ENCODE peak calls at places on chromosomes 4 and X, in nine cellular contexts. One of them, this sample, is unnamed. For H3K27me3, the result is how much of the 10 kb centered on the place peaks cover.

GRCh38 chr4:7068883-7069282 is 1.0 kb upstream of the GRPEL1 start:
- DNase-seq in bronchial epithelial cell: no peak
- DNase-seq in thoracic aorta: no peak
- DNase-seq in IMR-90: no peak
- DNase-seq in neuronal stem cell: no peak
- DNase-seq in cardiac muscle cell: no peak
- DNase-seq in colonic mucosa: no peak
- DNase-seq in HepG2: no peak
- DNase-seq in brain microvascular endothelial cell: no peak
- DNase-seq in this sample: no peak

GRCh38 chr4:111630705-111631104 is 514.5 kb upstream of the FAM241A start:
- DNase-seq in bronchial epithelial cell: peak
- DNase-seq in thoracic aorta: no peak
- DNase-seq in IMR-90: peak
- DNase-seq in neuronal stem cell: no peak
- DNase-seq in cardiac muscle cell: peak
- DNase-seq in colonic mucosa: no peak
- DNase-seq in HepG2: peak
- DNase-seq in brain microvascular endothelial cell: no peak
- DNase-seq in this sample: no peak

GRCh38 chr4:20084488-20084887 is 167.2 kb upstream of the SLIT2 start:
- DNase-seq in bronchial epithelial cell: no peak
- DNase-seq in thoracic aorta: no peak
- DNase-seq in IMR-90: no peak
- DNase-seq in neuronal stem cell: no peak
- DNase-seq in cardiac muscle cell: no peak
- DNase-seq in colonic mucosa: no peak
- DNase-seq in HepG2: no peak
- DNase-seq in brain microvascular endothelial cell: no peak
- DNase-seq in this sample: no peak

GRCh38 chr4:147388016-147388415 is 92.9 kb upstream of the EDNRA start:
- DNase-seq in bronchial epithelial cell: peak
- DNase-seq in thoracic aorta: no peak
- DNase-seq in IMR-90: peak
- DNase-seq in neuronal stem cell: no peak
- DNase-seq in cardiac muscle cell: no peak
- DNase-seq in colonic mucosa: no peak
- DNase-seq in HepG2: no peak
- DNase-seq in brain microvascular endothelial cell: no peak
- DNase-seq in this sample: no peak

GRCh38 chr4:109730294-109731051 is 603 bp upstream of the PLA2G12A start:
- DNase-seq in bronchial epithelial cell: peak
- DNase-seq in thoracic aorta: peak
- DNase-seq in IMR-90: peak
- DNase-seq in neuronal stem cell: peak
- DNase-seq in cardiac muscle cell: peak
- DNase-seq in colonic mucosa: peak
- DNase-seq in HepG2: no peak
- DNase-seq in brain microvascular endothelial cell: peak
- DNase-seq in this sample: no peak

GRCh38 chrX:105191878-105192277 is 28.6 kb downstream of the TEX13A start:
- DNase-seq in bronchial epithelial cell: peak
- DNase-seq in thoracic aorta: no peak
- DNase-seq in IMR-90: no peak
- DNase-seq in neuronal stem cell: no peak
- DNase-seq in cardiac muscle cell: peak
- DNase-seq in colonic mucosa: no peak
- DNase-seq in HepG2: no peak
- DNase-seq in brain microvascular endothelial cell: peak
- DNase-seq in this sample: no peak

GRCh38 chr4:20288846-20289512 is 37.3 kb downstream of the SLIT2 start:
- DNase-seq in bronchial epithelial cell: peak
- DNase-seq in thoracic aorta: no peak
- DNase-seq in IMR-90: peak
- DNase-seq in neuronal stem cell: no peak
- DNase-seq in cardiac muscle cell: peak
- DNase-seq in colonic mucosa: no peak
- DNase-seq in HepG2: no peak
- DNase-seq in brain microvascular endothelial cell: no peak
- DNase-seq in this sample: no peak

GRCh38 chr4:93313207-93313606 is 515.3 kb upstream of the ATOH1 start:
- DNase-seq in bronchial epithelial cell: peak
- DNase-seq in thoracic aorta: no peak
- DNase-seq in IMR-90: peak
- DNase-seq in neuronal stem cell: no peak
- DNase-seq in cardiac muscle cell: peak
- DNase-seq in colonic mucosa: no peak
- DNase-seq in HepG2: no peak
- DNase-seq in brain microvascular endothelial cell: no peak
- DNase-seq in this sample: no peak

GRCh38 chr4:4364486-4365208 is 22.3 kb upstream of the NSG1 start:
- DNase-seq in bronchial epithelial cell: no peak
- DNase-seq in thoracic aorta: no peak
- DNase-seq in IMR-90: no peak
- DNase-seq in neuronal stem cell: no peak
- DNase-seq in cardiac muscle cell: no peak
- DNase-seq in colonic mucosa: no peak
- DNase-seq in HepG2: no peak
- DNase-seq in brain microvascular endothelial cell: no peak
- DNase-seq in this sample: no peak

GRCh38 chr4:151150821-151151580 is 51.6 kb downstream of the RPS3A start:
- DNase-seq in bronchial epithelial cell: no peak
- DNase-seq in thoracic aorta: no peak
- DNase-seq in IMR-90: no peak
- DNase-seq in neuronal stem cell: no peak
- DNase-seq in cardiac muscle cell: no peak
- DNase-seq in colonic mucosa: no peak
- DNase-seq in HepG2: no peak
- DNase-seq in brain microvascular endothelial cell: no peak
- DNase-seq in this sample: no peak

GRCh38 chrX:78886550-78886949 is 58.6 kb upstream of the P2RY10 start:
- DNase-seq in bronchial epithelial cell: peak
- DNase-seq in thoracic aorta: no peak
- DNase-seq in IMR-90: no peak
- DNase-seq in neuronal stem cell: peak
- DNase-seq in cardiac muscle cell: peak
- DNase-seq in colonic mucosa: no peak
- DNase-seq in HepG2: no peak
- DNase-seq in brain microvascular endothelial cell: no peak
- DNase-seq in this sample: peak

GRCh38 chr4:41281038-41281634 is 24.4 kb downstream of the UCHL1 start:
- DNase-seq in bronchial epithelial cell: peak
- DNase-seq in thoracic aorta: peak
- DNase-seq in IMR-90: peak
- DNase-seq in neuronal stem cell: peak
- DNase-seq in cardiac muscle cell: peak
- DNase-seq in colonic mucosa: peak
- DNase-seq in HepG2: peak
- DNase-seq in brain microvascular endothelial cell: peak
- DNase-seq in this sample: peak

GRCh38 chr4:5710065-5710961 is 688 bp upstream of the EVC start:
- DNase-seq in bronchial epithelial cell: peak
- DNase-seq in thoracic aorta: no peak
- DNase-seq in IMR-90: peak
- DNase-seq in neuronal stem cell: peak
- DNase-seq in cardiac muscle cell: peak
- DNase-seq in colonic mucosa: no peak
- DNase-seq in HepG2: peak
- DNase-seq in brain microvascular endothelial cell: peak
- DNase-seq in this sample: no peak

DNA sequence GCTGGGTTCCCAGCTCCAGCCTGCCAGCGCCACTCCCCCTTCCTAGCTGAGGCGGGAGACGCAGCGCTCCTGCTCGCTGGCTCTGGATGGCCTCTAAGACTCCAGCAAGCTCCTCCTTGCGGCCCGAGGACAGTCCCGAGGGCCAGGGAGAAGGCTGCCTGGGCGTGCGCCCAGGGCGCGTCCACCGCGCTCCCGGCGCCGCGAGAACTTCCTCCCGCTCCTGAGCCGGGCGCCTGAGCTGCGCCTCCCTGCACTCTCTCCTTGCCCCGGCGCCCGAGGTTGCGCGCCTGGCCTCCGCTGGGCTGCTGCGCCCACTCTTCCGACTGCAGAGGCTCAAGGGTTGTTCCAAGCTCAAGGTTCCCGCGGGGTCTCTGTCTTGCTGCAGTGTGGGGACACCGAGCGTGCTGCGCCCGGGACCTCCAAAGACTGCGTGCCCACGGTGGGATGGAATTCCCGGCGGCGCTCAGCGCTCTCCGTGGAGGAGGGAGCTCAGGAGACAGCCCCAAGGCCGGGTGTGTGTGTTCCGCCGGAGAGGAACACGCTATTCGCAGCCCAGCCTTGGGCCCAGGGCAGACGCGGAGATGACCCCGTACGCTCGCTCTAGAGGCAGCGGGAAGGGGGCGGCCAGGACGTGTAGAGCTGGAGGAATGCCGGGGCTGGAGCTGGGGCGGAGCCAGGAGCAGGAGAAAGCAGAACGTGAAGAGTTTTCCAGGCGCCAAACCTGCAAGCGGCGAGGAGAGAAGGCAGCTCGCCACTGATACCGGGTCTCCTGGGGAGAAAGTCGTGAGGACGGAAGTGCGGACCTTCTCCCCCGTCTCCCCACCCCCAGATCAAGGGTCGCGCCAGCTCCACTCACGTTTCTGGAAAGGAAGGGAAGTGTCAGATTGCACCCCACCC is at the start of gene ARHGAP6:
- DNase-seq in bronchial epithelial cell: peak
- DNase-seq in thoracic aorta: no peak
- DNase-seq in IMR-90: peak
- DNase-seq in neuronal stem cell: peak
- DNase-seq in cardiac muscle cell: peak
- DNase-seq in colonic mucosa: peak
- DNase-seq in HepG2: no peak
- DNase-seq in brain microvascular endothelial cell: peak
- DNase-seq in this sample: no peak
- H3K27me3 ChIP-seq in bronchial epithelial cell: under half
- H3K27me3 ChIP-seq in thoracic aorta: under half
- H3K27me3 ChIP-seq in IMR-90: under half
- H3K27me3 ChIP-seq in neuronal stem cell: under half
- H3K27me3 ChIP-seq in cardiac muscle cell: under half
- H3K27me3 ChIP-seq in colonic mucosa: under half
- H3K27me3 ChIP-seq in HepG2: under half
- H3K27me3 ChIP-seq in brain microvascular endothelial cell: under half
- H3K27me3 ChIP-seq in this sample: under half

DNA sequence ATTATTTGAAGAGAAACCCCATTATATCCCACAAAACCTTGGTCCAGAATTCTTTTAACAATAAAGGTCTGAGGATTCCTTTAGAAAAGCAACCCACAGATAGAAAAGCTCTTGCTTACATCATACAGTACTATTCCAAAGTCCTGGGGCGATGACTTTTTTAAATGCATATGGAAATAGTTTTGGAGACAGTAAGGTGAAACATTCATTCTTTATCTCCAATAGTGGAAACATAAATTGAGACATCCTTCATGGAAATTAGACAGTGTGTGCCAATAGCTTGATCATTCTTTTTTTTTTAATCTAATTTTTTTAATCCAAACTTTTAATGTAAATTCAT is 85.7 kb upstream of the UCP1 start:
- DNase-seq in bronchial epithelial cell: peak
- DNase-seq in thoracic aorta: no peak
- DNase-seq in IMR-90: peak
- DNase-seq in neuronal stem cell: no peak
- DNase-seq in cardiac muscle cell: peak
- DNase-seq in colonic mucosa: no peak
- DNase-seq in HepG2: peak
- DNase-seq in brain microvascular endothelial cell: no peak
- DNase-seq in this sample: no peak
- H3K4me3 ChIP-seq in bronchial epithelial cell: no peak
- H3K4me3 ChIP-seq in thoracic aorta: peak
- H3K4me3 ChIP-seq in IMR-90: no peak
- H3K4me3 ChIP-seq in neuronal stem cell: no peak
- H3K4me3 ChIP-seq in cardiac muscle cell: no peak
- H3K4me3 ChIP-seq in colonic mucosa: no peak
- H3K4me3 ChIP-seq in HepG2: no peak
- H3K4me3 ChIP-seq in brain microvascular endothelial cell: no peak
- H3K4me3 ChIP-seq in this sample: no peak

DNA sequence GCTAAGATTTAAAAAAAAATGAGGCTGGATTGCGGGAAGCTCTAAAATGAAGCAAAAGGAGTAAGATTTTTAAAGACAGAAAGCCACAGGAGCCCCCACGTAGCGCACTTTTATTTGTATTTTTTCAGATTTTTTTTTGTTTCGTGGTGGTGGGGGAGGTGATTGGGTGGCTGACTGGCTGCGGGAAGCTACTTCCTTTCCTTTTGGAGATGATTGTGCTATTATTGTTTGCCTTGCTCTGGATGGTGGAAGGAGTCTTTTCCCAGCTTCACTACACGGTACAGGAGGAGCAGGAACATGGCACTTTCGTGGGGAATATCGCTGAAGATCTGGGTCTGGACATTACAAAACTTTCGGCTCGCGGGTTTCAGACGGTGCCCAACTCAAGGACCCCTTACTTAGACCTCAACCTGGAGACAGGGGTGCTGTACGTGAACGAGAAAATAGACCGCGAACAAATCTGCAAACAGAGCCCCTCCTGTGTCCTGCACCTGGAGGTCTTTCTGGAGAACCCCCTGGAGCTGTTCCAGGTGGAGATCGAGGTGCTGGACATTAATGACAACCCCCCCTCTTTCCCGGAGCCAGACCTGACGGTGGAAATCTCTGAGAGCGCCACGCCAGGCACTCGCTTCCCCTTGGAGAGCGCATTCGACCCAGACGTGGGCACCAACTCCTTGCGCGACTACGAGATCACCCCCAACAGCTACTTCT is 993 bp downstream of the PCDH10 start:
- DNase-seq in bronchial epithelial cell: no peak
- DNase-seq in thoracic aorta: no peak
- DNase-seq in IMR-90: no peak
- DNase-seq in neuronal stem cell: no peak
- DNase-seq in cardiac muscle cell: peak
- DNase-seq in colonic mucosa: no peak
- DNase-seq in HepG2: no peak
- DNase-seq in brain microvascular endothelial cell: no peak
- DNase-seq in this sample: no peak
- H3K27me3 ChIP-seq in bronchial epithelial cell: half or more
- H3K27me3 ChIP-seq in thoracic aorta: under half
- H3K27me3 ChIP-seq in IMR-90: under half
- H3K27me3 ChIP-seq in neuronal stem cell: under half
- H3K27me3 ChIP-seq in cardiac muscle cell: half or more
- H3K27me3 ChIP-seq in colonic mucosa: half or more
- H3K27me3 ChIP-seq in HepG2: under half
- H3K27me3 ChIP-seq in brain microvascular endothelial cell: under half
- H3K27me3 ChIP-seq in this sample: under half

GRCh38 chrX:34875204-34875603 is 67.4 kb upstream of the FAM47B start:
- DNase-seq in bronchial epithelial cell: peak
- DNase-seq in thoracic aorta: no peak
- DNase-seq in IMR-90: peak
- DNase-seq in neuronal stem cell: no peak
- DNase-seq in cardiac muscle cell: peak
- DNase-seq in colonic mucosa: no peak
- DNase-seq in HepG2: no peak
- DNase-seq in brain microvascular endothelial cell: peak
- DNase-seq in this sample: no peak
- H3K4me3 ChIP-seq in bronchial epithelial cell: no peak
- H3K4me3 ChIP-seq in thoracic aorta: no peak
- H3K4me3 ChIP-seq in IMR-90: no peak
- H3K4me3 ChIP-seq in neuronal stem cell: no peak
- H3K4me3 ChIP-seq in cardiac muscle cell: no peak
- H3K4me3 ChIP-seq in colonic mucosa: no peak
- H3K4me3 ChIP-seq in HepG2: no peak
- H3K4me3 ChIP-seq in brain microvascular endothelial cell: no peak
- H3K4me3 ChIP-seq in this sample: no peak

GRCh38 chr4:120685756-120686278 is 236.7 kb downstream of the PRDM5 start:
- DNase-seq in bronchial epithelial cell: no peak
- DNase-seq in thoracic aorta: no peak
- DNase-seq in IMR-90: no peak
- DNase-seq in neuronal stem cell: no peak
- DNase-seq in cardiac muscle cell: peak
- DNase-seq in colonic mucosa: no peak
- DNase-seq in HepG2: no peak
- DNase-seq in brain microvascular endothelial cell: no peak
- DNase-seq in this sample: no peak
- H3K27me3 ChIP-seq in bronchial epithelial cell: under half
- H3K27me3 ChIP-seq in thoracic aorta: under half
- H3K27me3 ChIP-seq in IMR-90: under half
- H3K27me3 ChIP-seq in neuronal stem cell: under half
- H3K27me3 ChIP-seq in cardiac muscle cell: under half
- H3K27me3 ChIP-seq in colonic mucosa: under half
- H3K27me3 ChIP-seq in HepG2: under half
- H3K27me3 ChIP-seq in brain microvascular endothelial cell: under half
- H3K27me3 ChIP-seq in this sample: under half